ENCODE peak calls at places on chromosomes 11 and 22, in six cellular contexts. X is kidney tubule cell; Y is mucosa of descending colon; U is naive thymus-derived CD4-positive, alpha-beta T cell; S is activated T-helper 9 cell treated with anti-CD3 and anti-CD28 coated beads, Interleukin-2, amount 50 U/mL, for 16 hours; N is pons. M is an unnamed sample.

GRCh38 chr11:58945663-58946062 is 6.4 kb downstream of the GLYATL1 start:
- DNase-seq in U (no peak), Y (no peak), X (no peak), N (no peak), S (no peak), M (no peak)

GRCh38 chr11:69923641-69924307 is 104.6 kb upstream of the FGF3 start:
- DNase-seq in S (no peak), U (no peak), N (no peak), X (no peak), Y (no peak), M (no peak)

GRCh38 chr11:109026891-109027489 is 362.1 kb downstream of the DDX10 start:
- DNase-seq in X (no peak), U (no peak), S (no peak), N (no peak), Y (no peak), M (no peak)

GRCh38 chr22:36356708-36357694 is 30.8 kb downstream of the MYH9 start:
- DNase-seq in X (no peak), U (no peak), S (no peak), N (no peak), Y (peak; percentile 49), M (no peak)

GRCh38 chr11:102306048-102306575 is 11.2 kb upstream of the BIRC3 start:
- DNase-seq in Y (peak; percentile 85), U (peak; percentile 30), S (no peak), X (peak; percentile 63), N (peak; percentile 44), M (no peak)

GRCh38 chr11:117506856-117507425 is 179.3 kb downstream of the CEP164 start:
- DNase-seq in S (no peak), Y (no peak), X (no peak), N (no peak), U (no peak), M (no peak)

GRCh38 chr11:18594999-18595749 is 4.4 kb upstream of the MISFA start:
- DNase-seq in S (no peak), U (no peak), N (no peak), Y (no peak), X (peak; percentile 50), M (no peak)

GRCh38 chr22:25775501-25775900 is 33.5 kb downstream of the MYO18B start:
- DNase-seq in N (no peak), X (peak; percentile 66), U (no peak), S (no peak), Y (no peak), M (no peak)

GRCh38 chr11:70802185-70802584 is 403.9 kb downstream of the CTTN start:
- DNase-seq in X (no peak), U (no peak), Y (no peak), S (no peak), N (no peak), M (no peak)

GRCh38 chr22:47201996-47202818 is 439.8 kb downstream of the TBC1D22A start:
- DNase-seq in X (no peak), S (no peak), U (no peak), N (no peak), Y (no peak), M (no peak)

GRCh38 chr11:1303196-1303821 is 6.1 kb downstream of the TOLLIP start:
- DNase-seq in U (no peak), N (peak; percentile 63), Y (peak; percentile 67), X (peak; percentile 87), S (no peak), M (no peak)

M was measured in GDM1.